ENCODE peak calls at places on chromosomes 6 and 20, in seven cellular contexts. G, Z, A, J, I, Q and U are unnamed samples.
A peak's percentile ranks its signal among the peaks of the same experiment; 100 is the strongest.

GRCh38 chr6:134074151-134074712 is 21.8 kb upstream of the SLC2A12 start:
- DNase-seq in G (no peak), Z (no peak), A (no peak), J (peak; percentile 57), I (no peak), Q (peak; percentile 18), U (no peak)

GRCh38 chr6:132816665-132817064 is 2.3 kb downstream of the RPS12 start:
- DNase-seq in G (no peak), Z (no peak), A (no peak), J (no peak), I (no peak), Q (no peak), U (no peak)

GRCh38 chr6:80618953-80619352 is 512.5 kb downstream of the BCKDHB start:
- DNase-seq in G (no peak), Z (no peak), A (no peak), J (no peak), I (no peak), Q (no peak), U (no peak)

GRCh38 chr6:101597711-101598110 is 204.2 kb downstream of the GRIK2 start:
- DNase-seq in G (no peak), Z (no peak), A (no peak), J (no peak), I (no peak), Q (no peak), U (no peak)

GRCh38 chr20:59318803-59319202 is 18.4 kb downstream of the EDN3 start:
- DNase-seq in G (no peak), Z (no peak), A (no peak), J (no peak), I (no peak), Q (no peak), U (no peak)

GRCh38 chr6:168526841-168527281 is 85.9 kb downstream of the SMOC2 start:
- DNase-seq in G (no peak), Z (no peak), A (no peak), J (no peak), I (peak; percentile 50), Q (peak; percentile 76), U (no peak)

GRCh38 chr6:139587469-139587868 is 213.0 kb upstream of the CITED2 start:
- DNase-seq in G (no peak), Z (no peak), A (no peak), J (no peak), I (no peak), Q (no peak), U (no peak)

GRCh38 chr6:129516005-129516404 is 194.0 kb downstream of the ARHGAP18 start:
- DNase-seq in G (no peak), Z (no peak), A (no peak), J (no peak), I (no peak), Q (no peak), U (no peak)

GRCh38 chr20:43799150-43799711 is 72.4 kb upstream of the GTSF1L start:
- DNase-seq in G (no peak), Z (no peak), A (no peak), J (no peak), I (no peak), Q (no peak), U (no peak)

DNA sequence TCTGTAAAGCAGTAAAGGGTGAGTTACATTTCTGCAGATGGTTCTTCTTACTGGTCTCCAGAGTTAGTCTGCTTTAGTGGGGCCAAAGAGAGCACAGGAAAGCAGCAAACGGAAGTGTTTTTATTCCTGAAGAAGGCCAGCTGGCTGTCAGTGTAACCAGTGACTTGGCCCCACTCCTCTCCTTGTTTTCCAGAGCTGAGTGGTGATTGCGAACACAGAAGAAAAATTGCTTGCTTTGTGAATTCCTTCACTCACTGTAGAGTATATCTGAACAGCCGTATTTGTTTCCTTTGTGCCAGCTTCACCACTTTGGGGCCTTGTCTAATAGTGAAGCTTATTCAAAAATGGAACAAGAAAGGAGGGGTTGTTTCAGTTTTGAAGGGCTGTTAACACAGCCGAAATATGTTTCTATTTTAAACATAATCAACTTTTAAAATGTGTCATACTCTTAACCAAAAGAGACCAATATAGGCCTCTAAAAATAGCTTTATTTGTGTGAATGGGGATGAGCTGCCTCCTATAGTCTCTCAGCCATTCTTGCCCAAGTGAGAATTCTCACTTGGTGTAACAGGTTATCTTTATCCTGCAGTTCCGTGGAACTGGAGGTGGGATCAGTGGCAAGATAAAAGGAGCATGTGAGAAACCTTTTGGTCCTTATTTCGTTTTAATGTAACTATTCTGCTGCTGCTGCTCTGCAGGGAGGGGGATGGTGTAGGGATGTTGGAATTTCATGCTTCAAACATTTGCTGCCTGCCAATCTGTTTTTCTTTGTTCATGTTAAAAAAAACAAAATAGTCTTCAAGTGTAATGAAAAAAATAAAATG is 37.8 kb downstream of the ZC2HC1B start:
- DNase-seq in G (peak; percentile 66), Z (no peak), A (peak; percentile 61), J (no peak), I (no peak), Q (peak; percentile 25), U (peak; percentile 61)
- TF ChIP-seq CTCF in G (no peak), Z (no peak), A (no peak), J (no peak), I (no peak), Q (no peak), U (no peak)

GRCh38 chr20:25249198-25249931 is 1.5 kb downstream of the PYGB start:
- DNase-seq in G (no peak), Z (no peak), A (no peak), J (no peak), I (no peak), Q (no peak), U (no peak)
- TF ChIP-seq CTCF in G (no peak), Z (no peak), A (no peak), J (no peak), I (no peak), Q (no peak), U (no peak)

DNA sequence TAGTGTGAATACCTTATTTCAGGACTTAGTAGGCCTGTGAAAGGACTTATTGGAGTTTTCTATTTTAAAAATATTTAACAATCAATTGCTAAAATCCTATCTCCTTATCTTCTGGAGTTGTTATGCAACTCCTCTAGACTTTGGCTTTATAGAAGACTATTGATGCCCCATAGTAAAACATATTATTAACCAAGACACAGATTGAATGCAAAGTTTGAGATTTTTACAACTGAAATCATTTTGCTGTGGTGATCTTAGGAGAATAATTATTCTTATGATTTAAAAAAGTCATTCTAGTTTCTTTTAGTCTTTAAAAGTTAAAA is 4.5 kb downstream of the HEY2 start:
- DNase-seq in G (no peak), Z (no peak), A (no peak), J (no peak), I (no peak), Q (no peak), U (no peak)
- TF ChIP-seq CTCF in G (no peak), Z (peak; percentile 41), A (no peak), J (peak; percentile 26), I (no peak), Q (no peak), U (no peak)

DNA sequence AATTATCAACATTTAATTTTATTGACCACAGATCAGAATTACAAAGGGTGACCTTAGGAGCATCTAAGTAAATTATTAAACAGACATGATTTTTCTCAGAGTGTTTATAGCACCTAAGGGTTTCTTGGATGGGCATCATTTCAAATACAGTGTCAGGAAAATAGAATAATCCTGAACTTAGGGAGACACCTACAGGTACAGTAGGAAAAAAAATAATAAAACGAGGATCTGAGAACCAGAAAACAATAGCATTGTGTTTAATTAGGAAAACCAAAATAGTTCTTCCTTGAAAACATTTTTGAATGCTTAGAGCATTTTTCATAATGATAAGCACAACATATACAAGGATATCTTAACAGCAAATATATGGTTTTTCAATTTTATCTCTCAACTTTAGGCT is 39.2 kb downstream of the MMUT start:
- DNase-seq in G (no peak), Z (no peak), A (no peak), J (no peak), I (no peak), Q (no peak), U (no peak)
- TF ChIP-seq CTCF in G (no peak), Z (no peak), A (no peak), J (no peak), I (no peak), Q (peak; percentile 27), U (no peak)

GRCh38 chr6:15755555-15755954 is 92.7 kb upstream of the DTNBP1 start:
- DNase-seq in G (no peak), Z (no peak), A (no peak), J (no peak), I (no peak), Q (no peak), U (no peak)
- TF ChIP-seq CTCF in G (no peak), Z (no peak), A (no peak), J (no peak), I (no peak), Q (peak; percentile 8), U (no peak)